ENCODE peak calls at places on chromosomes 5 and 9, in seven cellular contexts. One of them, this sample, is unnamed.

GRCh38 chr5:14035859-14036440 is 91.5 kb upstream of the DNAH5 start:
- DNase-seq in astrocyte: peak; percentile 100
- DNase-seq in sigmoid colon: no peak
- DNase-seq in A673: peak; percentile 81
- DNase-seq in mammary epithelial cell: peak; percentile 99
- DNase-seq in fibroblast of the aortic adventitia: peak; percentile 95
- DNase-seq in RWPE1: peak; percentile 97
- DNase-seq in this sample: peak; percentile 99

GRCh38 chr9:133234577-133235322 is 25.7 kb upstream of the OBP2B start:
- DNase-seq in astrocyte: no peak
- DNase-seq in sigmoid colon: peak; percentile 58
- DNase-seq in A673: no peak
- DNase-seq in mammary epithelial cell: no peak
- DNase-seq in fibroblast of the aortic adventitia: no peak
- DNase-seq in RWPE1: no peak
- DNase-seq in this sample: no peak

GRCh38 chr9:96061293-96061987 is 185.9 kb downstream of the ERCC6L2 start:
- DNase-seq in astrocyte: peak; percentile 31
- DNase-seq in sigmoid colon: no peak
- DNase-seq in A673: peak; percentile 75
- DNase-seq in mammary epithelial cell: peak; percentile 11
- DNase-seq in fibroblast of the aortic adventitia: peak; percentile 56
- DNase-seq in RWPE1: peak; percentile 64
- DNase-seq in this sample: peak; percentile 19

GRCh38 chr5:6587171-6587570 is 45.7 kb downstream of the NSUN2 start:
- DNase-seq in astrocyte: no peak
- DNase-seq in sigmoid colon: no peak
- DNase-seq in A673: no peak
- DNase-seq in mammary epithelial cell: no peak
- DNase-seq in fibroblast of the aortic adventitia: no peak
- DNase-seq in RWPE1: no peak
- DNase-seq in this sample: no peak

GRCh38 chr5:471750-472058 is 28.7 kb downstream of the EXOC3 start:
- DNase-seq in astrocyte: no peak
- DNase-seq in sigmoid colon: no peak
- DNase-seq in A673: no peak
- DNase-seq in mammary epithelial cell: no peak
- DNase-seq in fibroblast of the aortic adventitia: peak; percentile 3
- DNase-seq in RWPE1: no peak
- DNase-seq in this sample: no peak

GRCh38 chr5:1390861-1391600 is 46.1 kb upstream of the CLPTM1L start:
- DNase-seq in astrocyte: no peak
- DNase-seq in sigmoid colon: no peak
- DNase-seq in A673: no peak
- DNase-seq in mammary epithelial cell: no peak
- DNase-seq in fibroblast of the aortic adventitia: no peak
- DNase-seq in RWPE1: no peak
- DNase-seq in this sample: no peak

GRCh38 chr5:89988998-89989690 is 420.4 kb downstream of the CETN3 start:
- DNase-seq in astrocyte: no peak
- DNase-seq in sigmoid colon: no peak
- DNase-seq in A673: no peak
- DNase-seq in mammary epithelial cell: no peak
- DNase-seq in fibroblast of the aortic adventitia: peak; percentile 91
- DNase-seq in RWPE1: no peak
- DNase-seq in this sample: no peak

GRCh38 chr5:68332546-68332945 is 117.0 kb downstream of the PIK3R1 start:
- DNase-seq in astrocyte: no peak
- DNase-seq in sigmoid colon: no peak
- DNase-seq in A673: no peak
- DNase-seq in mammary epithelial cell: peak; percentile 45
- DNase-seq in fibroblast of the aortic adventitia: no peak
- DNase-seq in RWPE1: no peak
- DNase-seq in this sample: peak; percentile 19

GRCh38 chr5:150781706-150782614 is 3.4 kb downstream of the SMIM3 start:
- DNase-seq in astrocyte: peak; percentile 99
- DNase-seq in sigmoid colon: peak; percentile 96
- DNase-seq in A673: no peak
- DNase-seq in mammary epithelial cell: peak; percentile 88
- DNase-seq in fibroblast of the aortic adventitia: peak; percentile 99
- DNase-seq in RWPE1: no peak
- DNase-seq in this sample: peak; percentile 97

GRCh38 chr5:54738973-54739367 is 221.4 kb downstream of the SNX18 start:
- DNase-seq in astrocyte: no peak
- DNase-seq in sigmoid colon: no peak
- DNase-seq in A673: no peak
- DNase-seq in mammary epithelial cell: no peak
- DNase-seq in fibroblast of the aortic adventitia: no peak
- DNase-seq in RWPE1: no peak
- DNase-seq in this sample: no peak

GRCh38 chr9:36900136-36900855 is 133.8 kb downstream of the PAX5 start:
- DNase-seq in astrocyte: no peak
- DNase-seq in sigmoid colon: no peak
- DNase-seq in A673: no peak
- DNase-seq in mammary epithelial cell: no peak
- DNase-seq in fibroblast of the aortic adventitia: no peak
- DNase-seq in RWPE1: no peak
- DNase-seq in this sample: no peak

GRCh38 chr5:63923914-63924313 is 38.3 kb downstream of the HTR1A start:
- DNase-seq in astrocyte: no peak
- DNase-seq in sigmoid colon: no peak
- DNase-seq in A673: no peak
- DNase-seq in mammary epithelial cell: no peak
- DNase-seq in fibroblast of the aortic adventitia: no peak
- DNase-seq in RWPE1: peak; percentile 16
- DNase-seq in this sample: no peak

GRCh38 chr9:37283730-37284235 is 138.7 kb upstream of the GRHPR start:
- DNase-seq in astrocyte: peak; percentile 80
- DNase-seq in sigmoid colon: no peak
- DNase-seq in A673: no peak
- DNase-seq in mammary epithelial cell: peak; percentile 22
- DNase-seq in fibroblast of the aortic adventitia: peak; percentile 77
- DNase-seq in RWPE1: no peak
- DNase-seq in this sample: peak; percentile 35

GRCh38 chr9:93575706-93576295 is 583 bp upstream of the PHF2 start:
- DNase-seq in astrocyte: no peak
- DNase-seq in sigmoid colon: no peak
- DNase-seq in A673: peak; percentile 71
- DNase-seq in mammary epithelial cell: peak; percentile 33
- DNase-seq in fibroblast of the aortic adventitia: peak; percentile 27
- DNase-seq in RWPE1: peak; percentile 57
- DNase-seq in this sample: peak; percentile 15

GRCh38 chr5:62596096-62596495 is 17.5 kb downstream of the LRRC70 start:
- DNase-seq in astrocyte: no peak
- DNase-seq in sigmoid colon: no peak
- DNase-seq in A673: no peak
- DNase-seq in mammary epithelial cell: no peak
- DNase-seq in fibroblast of the aortic adventitia: no peak
- DNase-seq in RWPE1: no peak
- DNase-seq in this sample: peak; percentile 41

GRCh38 chr9:95876595-95876994 is 1.1 kb downstream of the ERCC6L2 start:
- DNase-seq in astrocyte: no peak
- DNase-seq in sigmoid colon: no peak
- DNase-seq in A673: no peak
- DNase-seq in mammary epithelial cell: peak; percentile 25
- DNase-seq in fibroblast of the aortic adventitia: peak; percentile 22
- DNase-seq in RWPE1: peak; percentile 44
- DNase-seq in this sample: no peak

DNA sequence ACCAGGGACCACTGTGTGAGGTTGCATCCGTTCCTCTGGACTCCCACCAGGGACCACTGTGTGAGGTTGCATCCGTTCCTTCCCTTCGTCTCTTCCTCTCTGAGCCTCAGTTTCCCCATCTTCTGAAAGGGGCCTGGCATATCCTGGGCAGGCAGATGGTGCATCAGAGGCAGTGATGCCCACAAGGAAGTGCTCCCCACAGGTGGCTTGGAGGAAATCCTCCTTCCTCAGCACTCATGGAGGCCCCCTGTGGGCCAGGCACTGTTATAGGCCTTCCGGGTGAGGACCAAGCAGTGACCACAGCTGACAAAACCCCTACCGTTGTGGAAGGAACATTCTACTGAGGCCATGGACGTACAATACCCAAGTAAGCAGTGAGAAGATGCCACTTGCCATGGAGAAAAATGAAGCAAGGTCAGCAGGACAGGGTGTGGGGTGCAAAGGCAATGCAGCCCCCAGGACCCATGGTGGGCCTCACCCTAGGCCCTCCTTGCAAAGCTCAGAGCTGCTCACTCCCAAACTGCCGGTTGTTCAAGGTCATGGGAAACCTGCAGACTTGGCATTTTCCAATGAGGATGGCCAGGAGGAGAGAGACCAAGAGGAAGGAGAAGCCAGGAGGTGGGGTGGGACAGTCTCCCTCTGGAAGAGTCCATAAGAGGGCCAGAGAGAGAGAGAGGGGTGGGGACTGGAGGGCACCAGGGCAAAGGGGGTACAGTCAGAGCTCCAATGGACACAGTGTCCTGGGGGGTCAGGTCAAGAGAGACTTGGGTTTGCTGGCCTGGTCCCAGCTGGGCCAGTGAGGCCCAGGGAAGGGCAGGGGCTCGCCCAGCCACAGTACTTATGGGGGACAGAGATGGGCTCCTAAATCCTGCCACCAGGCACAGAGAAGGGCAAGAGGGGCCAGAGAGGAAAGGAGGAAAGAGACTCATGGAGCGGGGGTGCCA is 51.1 kb downstream of the C9orf50 start:
- DNase-seq in astrocyte: peak; percentile 48
- DNase-seq in sigmoid colon: no peak
- DNase-seq in A673: peak; percentile 38
- DNase-seq in mammary epithelial cell: no peak
- DNase-seq in fibroblast of the aortic adventitia: no peak
- DNase-seq in RWPE1: no peak
- DNase-seq in this sample: no peak
- TF ChIP-seq CTCF in astrocyte: peak; percentile 29
- TF ChIP-seq CTCF in sigmoid colon: peak; percentile 28
- TF ChIP-seq CTCF in A673: peak; percentile 44
- TF ChIP-seq CTCF in mammary epithelial cell: peak; percentile 35
- TF ChIP-seq CTCF in fibroblast of the aortic adventitia: peak; percentile 54
- TF ChIP-seq CTCF in RWPE1: no peak
- TF ChIP-seq CTCF in this sample: peak; percentile 56

GRCh38 chr9:13369426-13369825 is 89.9 kb upstream of the MPDZ start:
- DNase-seq in astrocyte: no peak
- DNase-seq in sigmoid colon: no peak
- DNase-seq in A673: peak; percentile 6
- DNase-seq in mammary epithelial cell: no peak
- DNase-seq in fibroblast of the aortic adventitia: no peak
- DNase-seq in RWPE1: no peak
- DNase-seq in this sample: no peak

GRCh38 chr9:13361076-13361475 is 81.6 kb upstream of the MPDZ start:
- DNase-seq in astrocyte: peak; percentile 12
- DNase-seq in sigmoid colon: no peak
- DNase-seq in A673: no peak
- DNase-seq in mammary epithelial cell: no peak
- DNase-seq in fibroblast of the aortic adventitia: peak; percentile 41
- DNase-seq in RWPE1: no peak
- DNase-seq in this sample: no peak

GRCh38 chr9:13367784-13368183 is 88.3 kb upstream of the MPDZ start:
- DNase-seq in astrocyte: no peak
- DNase-seq in sigmoid colon: no peak
- DNase-seq in A673: no peak
- DNase-seq in mammary epithelial cell: no peak
- DNase-seq in fibroblast of the aortic adventitia: no peak
- DNase-seq in RWPE1: no peak
- DNase-seq in this sample: no peak

GRCh38 chr9:13360188-13360587 is 80.7 kb upstream of the MPDZ start:
- DNase-seq in astrocyte: no peak
- DNase-seq in sigmoid colon: no peak
- DNase-seq in A673: peak; percentile 28
- DNase-seq in mammary epithelial cell: no peak
- DNase-seq in fibroblast of the aortic adventitia: no peak
- DNase-seq in RWPE1: no peak
- DNase-seq in this sample: no peak

DNA sequence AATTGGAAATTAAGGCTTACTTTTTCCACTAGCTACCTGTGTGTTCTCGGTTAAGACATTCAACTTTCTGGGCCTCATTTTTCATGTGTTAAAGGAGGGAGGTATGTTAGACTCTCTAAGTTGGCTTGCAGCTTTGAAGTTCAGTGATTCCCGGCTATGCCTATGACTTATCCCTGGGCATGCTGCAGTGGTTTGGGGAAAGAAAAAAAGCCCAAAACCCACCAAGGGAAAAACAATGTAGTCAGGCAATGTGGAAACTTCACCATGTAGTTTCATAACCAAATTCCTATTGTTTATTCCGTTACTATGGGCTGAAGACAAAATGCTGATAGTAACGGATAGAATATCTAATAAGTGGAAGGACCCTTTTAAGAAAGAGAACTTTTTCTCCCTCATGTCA is 84.8 kb upstream of the MPDZ start:
- DNase-seq in astrocyte: peak; percentile 45
- DNase-seq in sigmoid colon: no peak
- DNase-seq in A673: no peak
- DNase-seq in mammary epithelial cell: no peak
- DNase-seq in fibroblast of the aortic adventitia: peak; percentile 77
- DNase-seq in RWPE1: no peak
- DNase-seq in this sample: no peak
- TF ChIP-seq CTCF in astrocyte: no peak
- TF ChIP-seq CTCF in sigmoid colon: no peak
- TF ChIP-seq CTCF in A673: no peak
- TF ChIP-seq CTCF in mammary epithelial cell: no peak
- TF ChIP-seq CTCF in fibroblast of the aortic adventitia: no peak
- TF ChIP-seq CTCF in RWPE1: no peak
- TF ChIP-seq CTCF in this sample: no peak

DNA sequence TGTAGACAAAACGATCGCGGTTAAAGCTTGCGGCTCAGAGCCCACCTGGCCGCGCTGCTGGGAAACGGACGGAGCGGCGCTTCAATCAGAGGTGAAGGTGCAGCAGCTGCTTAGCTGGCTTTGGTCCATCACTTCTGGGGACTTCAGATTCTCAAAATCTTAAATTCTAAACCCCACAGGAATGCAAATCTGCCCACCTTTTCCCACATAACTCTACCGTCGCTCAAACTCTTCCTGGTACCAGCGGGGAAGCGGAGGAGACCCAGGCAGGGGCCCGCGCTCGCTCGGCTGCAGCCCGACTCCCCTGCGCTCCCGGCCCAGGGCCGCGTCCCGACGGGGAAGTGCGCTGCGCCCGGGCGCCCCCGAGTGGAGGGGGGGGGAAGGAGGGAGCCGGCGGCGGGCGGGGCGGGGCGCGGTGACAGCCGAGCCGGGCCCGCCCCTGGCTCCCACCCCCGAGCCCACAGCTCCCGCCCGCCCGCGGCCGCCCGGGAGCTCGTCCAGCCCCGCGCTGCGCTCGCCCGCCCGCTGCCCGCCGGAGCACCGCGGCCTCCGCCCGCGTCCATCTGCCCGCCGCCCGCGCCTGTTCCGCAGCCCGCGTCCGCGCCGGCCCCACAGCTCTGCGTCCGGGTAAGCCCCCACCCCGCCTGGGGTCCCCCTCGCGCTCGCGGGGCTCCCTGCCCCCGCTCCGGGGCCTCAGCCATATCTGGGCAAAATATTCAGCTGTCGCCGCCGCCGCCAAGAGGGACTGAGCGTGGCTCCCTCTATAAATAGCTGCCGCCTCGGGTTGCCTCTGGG is at the start of gene TMOD1:
- DNase-seq in astrocyte: peak; percentile 6
- DNase-seq in sigmoid colon: peak; percentile 86
- DNase-seq in A673: peak; percentile 66
- DNase-seq in mammary epithelial cell: peak; percentile 52
- DNase-seq in fibroblast of the aortic adventitia: no peak
- DNase-seq in RWPE1: peak; percentile 93
- DNase-seq in this sample: no peak
- TF ChIP-seq CTCF in astrocyte: no peak
- TF ChIP-seq CTCF in sigmoid colon: no peak
- TF ChIP-seq CTCF in A673: peak; percentile 22
- TF ChIP-seq CTCF in mammary epithelial cell: peak; percentile 19
- TF ChIP-seq CTCF in fibroblast of the aortic adventitia: no peak
- TF ChIP-seq CTCF in RWPE1: peak; percentile 70
- TF ChIP-seq CTCF in this sample: peak; percentile 31

GRCh38 chr9:6922680-6923079 is 164.9 kb downstream of the KDM4C start:
- DNase-seq in astrocyte: no peak
- DNase-seq in sigmoid colon: no peak
- DNase-seq in A673: no peak
- DNase-seq in mammary epithelial cell: no peak
- DNase-seq in fibroblast of the aortic adventitia: no peak
- DNase-seq in RWPE1: no peak
- DNase-seq in this sample: no peak
- TF ChIP-seq CTCF in astrocyte: no peak
- TF ChIP-seq CTCF in sigmoid colon: no peak
- TF ChIP-seq CTCF in A673: no peak
- TF ChIP-seq CTCF in mammary epithelial cell: no peak
- TF ChIP-seq CTCF in fibroblast of the aortic adventitia: no peak
- TF ChIP-seq CTCF in RWPE1: no peak
- TF ChIP-seq CTCF in this sample: no peak

This sample was measured in HFFc6.